ENCODE peak calls at places on chromosomes 4 and X, in nine cellular contexts. W, Q, U, H, E, P, N, T and Z are unnamed samples.

GRCh38 chr4:186297013-186297645 is 31.1 kb downstream of the F11 start:
- DNase-seq in W (peak), N (peak), Q (no peak), U (no peak), T (peak), E (peak), H (no peak), P (no peak), Z (peak)

GRCh38 chrX:108224727-108225455 is 133.3 kb downstream of the ATG4A start:
- DNase-seq in Q (peak), N (peak), U (no peak), E (peak), T (peak), H (no peak), W (peak), P (no peak), Z (peak)

GRCh38 chr4:150501983-150502382 is 80.0 kb upstream of the MAB21L2 start:
- DNase-seq in P (no peak), T (peak), Q (no peak), E (no peak), H (no peak), U (no peak), N (peak), W (no peak), Z (no peak)

GRCh38 chr4:152680988-152681731 is 1.4 kb upstream of the TMEM154 start:
- DNase-seq in T (peak), E (peak), W (no peak), Q (no peak), P (no peak), U (no peak), H (no peak), N (peak), Z (no peak)

GRCh38 chr4:173515458-173515857 is 14.6 kb downstream of the HAND2 start:
- DNase-seq in N (no peak), Q (no peak), T (no peak), E (no peak), U (no peak), P (no peak), W (no peak), H (no peak), Z (no peak)

GRCh38 chrX:87636533-87636932 is 118.9 kb downstream of the KLHL4 start:
- DNase-seq in U (peak), E (no peak), W (peak), N (no peak), Q (no peak), T (no peak), P (no peak), H (no peak), Z (no peak)

GRCh38 chr4:123121241-123121907 is 199.0 kb upstream of the NUDT6 start:
- DNase-seq in T (peak), E (peak), U (no peak), Q (no peak), N (peak), P (no peak), W (no peak), H (no peak), Z (no peak)

GRCh38 chr4:180058731-180059215 is 2184.4 kb upstream of the TENM3 start:
- DNase-seq in W (peak), T (peak), P (no peak), H (no peak), E (peak), U (peak), N (peak), Q (peak), Z (no peak)

GRCh38 chr4:13240066-13240465 is 244.1 kb downstream of the RAB28 start:
- DNase-seq in E (no peak), U (no peak), Q (no peak), N (no peak), P (no peak), W (no peak), T (peak), H (no peak), Z (no peak)

GRCh38 chr4:152515678-152516077 is 20.2 kb downstream of the FBXW7 start:
- DNase-seq in N (peak), P (no peak), U (no peak), E (peak), W (no peak), H (no peak), T (peak), Q (no peak), Z (no peak)

GRCh38 chr4:177185151-177185550 is 124.5 kb upstream of the NEIL3 start:
- DNase-seq in W (peak), U (no peak), P (no peak), E (no peak), H (no peak), N (peak), Q (no peak), T (peak), Z (no peak)

GRCh38 chrX:149060921-149061320 is 444.2 kb downstream of the IDS start:
- DNase-seq in T (peak), P (no peak), U (no peak), Q (no peak), W (no peak), E (no peak), H (no peak), N (peak), Z (no peak)

GRCh38 chrX:154508346-154508745 is 7.7 kb downstream of the FAM3A start:
- DNase-seq in E (no peak), W (no peak), H (no peak), P (no peak), Q (no peak), T (no peak), U (no peak), N (no peak), Z (no peak)

GRCh38 chrX:10722804-10723364 is 102.5 kb upstream of the MID1 start:
- DNase-seq in W (peak), Q (peak), U (no peak), P (no peak), H (no peak), E (peak), N (peak), T (peak), Z (peak)

GRCh38 chr4:17336524-17336941 is 175.4 kb downstream of the QDPR start:
- DNase-seq in T (peak), N (no peak), P (peak), H (peak), U (no peak), W (no peak), E (peak), Q (no peak), Z (peak)

GRCh38 chr4:110514889-110515479 is 39.0 kb downstream of the ENPEP start:
- DNase-seq in Q (no peak), E (peak), W (peak), T (peak), N (peak), U (no peak), H (no peak), P (no peak), Z (peak)

GRCh38 chrX:151680805-151681204 is 14.5 kb upstream of the PRRG3 start:
- DNase-seq in Q (peak), W (peak), H (peak), P (peak), T (no peak), N (peak), E (peak), U (no peak), Z (peak)
- TF ChIP-seq CTCF in Q (peak), W (peak), H (peak), P (peak), T (peak), N (peak), E (no peak), U (peak), Z (peak)

GRCh38 chrX:110858565-110858964 is 62.9 kb upstream of the CHRDL1 start:
- DNase-seq in Q (no peak), N (no peak), U (no peak), W (no peak), E (no peak), P (no peak), T (no peak), H (no peak), Z (no peak)

GRCh38 chrX:110851780-110852179 is 56.2 kb upstream of the CHRDL1 start:
- DNase-seq in T (peak), N (peak), P (no peak), W (no peak), U (no peak), Q (no peak), H (no peak), E (peak), Z (no peak)

GRCh38 chrX:110852180-110852579 is 56.6 kb upstream of the CHRDL1 start:
- DNase-seq in Q (peak), U (no peak), N (peak), P (no peak), T (no peak), W (peak), E (peak), H (no peak), Z (no peak)

DNA sequence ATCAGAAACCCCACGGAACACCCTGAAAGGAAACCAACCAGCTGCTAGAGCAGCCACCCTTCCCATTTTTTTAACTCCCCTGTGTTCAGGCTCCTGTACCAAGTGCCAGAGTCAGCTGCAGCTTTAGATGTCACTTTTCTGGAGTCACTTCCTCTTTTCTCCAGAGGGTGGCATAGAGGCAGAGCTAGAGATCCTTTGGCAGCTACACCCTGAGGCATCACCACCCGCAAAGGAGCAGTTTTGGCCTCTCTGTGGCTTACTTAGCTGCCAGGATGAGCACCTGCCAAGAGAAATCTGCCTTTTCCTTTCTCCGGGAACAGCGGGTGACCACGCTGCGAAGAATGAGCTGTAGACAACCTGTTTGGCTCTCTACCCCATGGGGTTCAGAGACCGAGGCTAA is 58.0 kb upstream of the CHRDL1 start:
- DNase-seq in U (no peak), N (peak), T (peak), E (peak), H (no peak), W (peak), Q (peak), P (no peak), Z (no peak)
- TF ChIP-seq CTCF in U (peak), N (peak), T (no peak), E (peak), H (no peak), W (peak), Q (peak), P (no peak), Z (peak)

DNA sequence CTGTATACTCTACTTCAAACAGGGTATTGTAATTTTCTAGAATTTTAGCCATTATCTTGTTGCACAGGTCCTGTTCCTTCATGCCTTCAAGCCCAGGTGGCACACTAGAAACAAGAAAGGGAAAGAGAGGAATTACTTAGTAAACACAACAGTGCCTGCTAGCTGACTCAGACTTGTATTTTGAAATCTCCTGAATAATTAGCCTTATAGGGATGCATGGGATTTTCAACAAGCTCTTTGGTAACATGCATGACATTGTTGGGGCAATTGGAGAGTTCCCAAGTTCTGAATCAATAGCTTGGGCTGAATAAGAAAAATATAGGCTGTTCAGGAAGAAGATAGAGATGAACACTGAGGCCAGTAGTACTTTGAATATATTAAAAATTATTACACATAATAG is 118.8 kb downstream of the FAM13A start:
- DNase-seq in U (no peak), N (peak), E (peak), P (no peak), Q (no peak), H (no peak), W (no peak), T (peak), Z (no peak)
- TF ChIP-seq CTCF in U (no peak), N (no peak), E (no peak), P (no peak), Q (no peak), H (no peak), W (no peak), T (no peak), Z (no peak)

GRCh38 chrX:30930679-30931078 is 41.6 kb upstream of the TAB3 start:
- DNase-seq in U (no peak), P (no peak), N (no peak), E (no peak), W (no peak), Q (no peak), H (no peak), T (no peak), Z (no peak)

GRCh38 chrX:30938295-30938694 is 49.2 kb upstream of the TAB3 start:
- DNase-seq in P (no peak), Q (no peak), U (no peak), N (no peak), H (no peak), W (no peak), E (no peak), T (no peak), Z (no peak)

GRCh38 chrX:30939928-30940327 is 50.9 kb upstream of the TAB3 start:
- DNase-seq in E (no peak), W (no peak), Q (no peak), U (no peak), N (no peak), P (no peak), T (no peak), H (no peak), Z (no peak)

GRCh38 chrX:30931920-30932319 is 42.9 kb upstream of the TAB3 start:
- DNase-seq in E (no peak), U (no peak), H (no peak), Q (no peak), P (no peak), W (no peak), N (no peak), T (no peak), Z (no peak)

GRCh38 chrX:30935985-30936384 is 46.9 kb upstream of the TAB3 start:
- DNase-seq in E (peak), Q (peak), W (peak), P (no peak), T (no peak), N (peak), H (no peak), U (no peak), Z (peak)
- TF ChIP-seq CTCF in E (no peak), Q (peak), W (peak), P (no peak), T (no peak), N (no peak), H (no peak), U (peak), Z (peak)

DNA sequence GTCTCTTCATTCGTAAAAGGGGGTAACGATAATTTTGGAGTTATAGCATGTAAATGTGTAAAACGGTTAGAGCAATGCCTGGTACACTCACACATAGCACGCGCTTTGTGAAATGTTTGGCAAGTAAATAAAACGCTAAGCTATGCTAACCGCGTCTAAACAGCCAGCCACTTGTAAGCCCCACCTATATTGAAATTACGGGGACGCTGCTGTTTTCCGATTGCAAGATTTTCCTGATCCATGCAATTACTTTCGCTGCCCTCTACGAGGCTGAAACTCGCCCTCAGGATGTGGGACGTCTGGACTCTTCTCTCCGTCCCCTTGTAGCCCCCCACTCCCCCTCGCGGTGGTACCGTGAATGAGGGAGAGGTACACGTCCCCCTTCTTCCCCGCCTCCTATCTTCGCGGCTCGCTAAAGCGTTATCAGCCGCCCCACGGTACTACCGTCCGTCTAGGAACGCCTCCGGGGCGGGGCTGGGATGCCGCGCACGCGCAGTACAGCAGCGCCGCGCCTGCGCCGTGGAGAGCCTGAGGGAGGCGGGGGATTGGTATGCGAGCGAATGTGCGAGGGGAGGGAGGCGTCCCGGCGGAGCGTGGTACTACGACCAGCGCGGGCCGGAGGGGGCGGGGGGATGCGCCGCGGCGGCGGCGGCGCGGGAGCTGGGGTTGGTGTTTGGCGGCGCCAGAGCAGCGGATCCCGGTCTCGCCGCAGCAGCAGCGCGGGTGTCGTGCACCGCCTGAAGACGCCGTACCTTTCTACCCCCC is at the start of gene STIM2:
- DNase-seq in U (peak), H (peak), P (peak), E (peak), W (peak), Q (peak), N (peak), T (peak), Z (peak)
- TF ChIP-seq CTCF in U (peak), H (peak), P (no peak), E (peak), W (peak), Q (peak), N (peak), T (peak), Z (no peak)